ENCODE peak calls at places on chromosome 13, in seven cellular contexts. D is SJSA1; P is uterus; G is right atrium auricular region; L is ovary; C is pancreas; K is CD8-positive, alpha-beta memory T cell. X is an unnamed sample. For H3K4me1, the result is how much of the 10 kb centered on the place peaks cover.

GRCh38 chr13:62432295-62432694 is 1016.6 kb upstream of the PCDH20 start:
- DNase-seq in D (no peak), P (no peak), G (no peak), L (no peak), C (no peak), K (no peak), X (no peak)

GRCh38 chr13:39051157-39051556 is 12.9 kb downstream of the NHLRC3 start:
- DNase-seq in D (peak), P (no peak), G (no peak), L (no peak), C (no peak), K (no peak), X (no peak)

GRCh38 chr13:48626077-48626449 is 27.7 kb upstream of the CYSLTR2 start:
- DNase-seq in D (no peak), P (no peak), G (no peak), L (peak), C (no peak), K (no peak), X (peak)

GRCh38 chr13:74986609-74987008 is 495.4 kb downstream of the TBC1D4 start:
- DNase-seq in D (no peak), P (no peak), G (no peak), L (no peak), C (no peak), K (no peak), X (no peak)

GRCh38 chr13:49995535-49996165 is 1.2 kb upstream of the TRIM13 start:
- DNase-seq in D (no peak), P (no peak), G (no peak), L (no peak), C (no peak), K (no peak), X (no peak)

GRCh38 chr13:28805193-28805819 is 14.8 kb upstream of the MTUS2 start:
- DNase-seq in D (no peak), P (no peak), G (no peak), L (no peak), C (no peak), K (no peak), X (no peak)

GRCh38 chr13:25881946-25882574 is 169.8 kb downstream of the SHISA2 start:
- DNase-seq in D (peak), P (no peak), G (no peak), L (no peak), C (no peak), K (no peak), X (no peak)

GRCh38 chr13:20825476-20825875 is 51.7 kb upstream of the EEF1AKMT1 start:
- DNase-seq in D (peak), P (no peak), G (no peak), L (no peak), C (no peak), K (no peak), X (no peak)

GRCh38 chr13:77565635-77566034 is 30.1 kb downstream of the SCEL start:
- DNase-seq in D (no peak), P (no peak), G (no peak), L (no peak), C (no peak), K (no peak), X (no peak)

GRCh38 chr13:52848455-52849190 is at the start of gene PCDH8:
- DNase-seq in D (no peak), P (no peak), G (no peak), L (no peak), C (peak), K (no peak), X (peak)

GRCh38 chr13:64723735-64724134 is 2506.4 kb downstream of the PCDH9 start:
- DNase-seq in D (peak), P (no peak), G (no peak), L (no peak), C (no peak), K (no peak), X (no peak)

GRCh38 chr13:40597735-40598365 is 68.6 kb downstream of the FOXO1 start:
- DNase-seq in D (no peak), P (no peak), G (no peak), L (no peak), C (no peak), K (no peak), X (peak)

GRCh38 chr13:40599146-40599545 is 67.3 kb downstream of the FOXO1 start:
- DNase-seq in D (no peak), P (no peak), G (no peak), L (no peak), C (no peak), K (no peak), X (no peak)

GRCh38 chr13:40598599-40598998 is 67.8 kb downstream of the FOXO1 start:
- DNase-seq in D (no peak), P (peak), G (no peak), L (no peak), C (no peak), K (no peak), X (peak)

GRCh38 chr13:40599722-40600121 is 66.7 kb downstream of the FOXO1 start:
- DNase-seq in D (no peak), P (no peak), G (no peak), L (no peak), C (no peak), K (no peak), X (no peak)

DNA sequence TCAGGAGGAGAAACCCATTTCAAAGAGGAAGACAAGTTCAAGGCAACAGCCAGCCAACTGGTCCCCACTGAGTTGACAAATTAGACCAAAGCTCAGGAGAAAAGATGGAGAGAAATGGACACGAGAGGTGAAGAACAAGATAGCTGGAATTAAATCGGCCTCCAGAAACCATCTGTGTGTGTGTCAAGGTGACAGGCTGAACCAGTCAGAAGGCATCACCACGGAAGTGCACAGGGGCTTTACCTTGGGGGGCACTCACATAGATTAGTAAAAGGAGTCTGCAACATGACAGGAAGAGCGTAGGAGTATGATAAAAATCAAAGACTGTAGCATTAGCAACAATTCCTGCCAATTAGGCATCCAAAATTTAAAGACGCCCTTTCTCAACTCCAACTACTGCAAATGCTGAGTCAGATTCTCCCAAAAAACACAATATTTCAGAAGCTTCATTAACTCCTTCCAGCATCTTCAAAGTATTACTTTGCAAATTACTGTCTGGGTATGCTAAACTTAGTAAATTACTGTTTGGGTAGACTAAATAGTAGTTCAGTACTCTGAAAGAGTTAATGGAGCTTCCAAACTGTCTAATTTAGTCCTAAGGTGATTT is 66.2 kb downstream of the FOXO1 start:
- DNase-seq in D (no peak), P (no peak), G (no peak), L (no peak), C (no peak), K (no peak), X (no peak)
- H3K4me1 ChIP-seq in D (under half), P (under half), G (under half), L (under half), C (under half), K (half or more), X (under half)

DNA sequence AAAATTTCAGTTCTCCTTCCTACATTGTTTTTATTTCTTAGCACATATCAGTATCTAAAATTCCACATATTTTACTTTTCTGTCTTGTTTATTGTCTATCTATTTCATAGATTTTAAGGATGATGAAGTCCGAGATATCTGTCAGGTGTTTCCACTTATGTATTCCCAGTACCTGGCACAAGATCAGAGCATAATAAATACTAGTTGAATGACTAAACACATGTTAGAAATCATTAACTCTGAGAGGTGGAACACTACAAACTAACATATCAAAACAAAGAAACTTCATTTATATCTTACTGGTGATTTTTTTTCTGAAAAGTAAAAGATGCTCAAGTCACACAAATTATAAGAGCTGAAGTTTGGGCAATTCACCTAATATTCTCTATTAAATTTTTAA is 1208.3 kb downstream of the PCDH9 start:
- DNase-seq in D (no peak), P (no peak), G (no peak), L (no peak), C (no peak), K (no peak), X (no peak)
- H3K4me1 ChIP-seq in D (under half), P (under half), G (under half), L (under half), C (under half), K (under half), X (under half)

DNA sequence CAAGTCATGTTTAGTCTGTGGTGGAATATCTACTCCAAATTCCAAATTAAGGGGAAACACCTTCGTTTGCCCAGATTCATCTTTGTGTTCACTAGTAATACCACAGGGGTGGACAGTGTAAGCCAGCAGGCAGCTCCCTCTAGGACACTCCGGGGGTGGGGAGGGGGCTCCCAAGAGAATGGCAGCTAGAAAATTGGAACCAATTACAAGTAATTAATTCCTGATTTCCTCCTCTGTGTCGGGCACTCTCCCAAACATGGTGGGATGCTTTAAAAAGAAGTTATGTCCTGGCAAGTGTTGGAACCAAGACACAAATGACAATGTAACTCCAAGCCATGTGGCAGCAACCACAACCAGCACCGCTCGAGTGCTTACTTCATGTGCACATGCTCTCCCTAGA is 5.9 kb downstream of the COL4A1 start:
- DNase-seq in D (no peak), P (peak), G (peak), L (no peak), C (no peak), K (no peak), X (no peak)
- H3K4me1 ChIP-seq in D (half or more), P (under half), G (under half), L (under half), C (under half), K (under half), X (under half)

DNA sequence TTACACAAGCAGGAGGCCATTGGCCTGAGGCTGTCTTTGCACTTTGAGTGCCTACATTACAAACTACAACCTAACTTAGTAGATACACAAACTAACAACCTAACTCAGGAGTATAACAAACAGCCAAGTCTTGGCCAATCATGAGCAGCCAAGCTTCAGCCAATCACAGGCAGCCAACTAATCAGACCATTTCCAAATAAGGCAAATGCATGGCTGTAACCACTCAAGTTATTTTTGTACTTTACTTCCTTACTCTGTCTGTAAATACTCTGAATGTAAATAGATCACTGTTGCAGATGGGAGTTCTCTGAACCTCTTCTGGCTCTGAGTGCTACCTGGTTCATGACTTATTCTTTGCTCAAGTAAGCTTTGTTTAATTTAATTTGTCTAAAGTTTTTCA is 748.1 kb upstream of the SGCG start:
- DNase-seq in D (no peak), P (no peak), G (no peak), L (no peak), C (no peak), K (no peak), X (no peak)
- H3K4me1 ChIP-seq in D (under half), P (under half), G (under half), L (under half), C (under half), K (under half), X (under half)

GRCh38 chr13:41008349-41008980 is 10.7 kb downstream of the ELF1 start:
- DNase-seq in D (no peak), P (no peak), G (no peak), L (no peak), C (no peak), K (no peak), X (no peak)

GRCh38 chr13:41007359-41008118 is 11.6 kb downstream of the ELF1 start:
- DNase-seq in D (no peak), P (no peak), G (no peak), L (no peak), C (no peak), K (no peak), X (no peak)

GRCh38 chr13:41006296-41006695 is 12.8 kb downstream of the ELF1 start:
- DNase-seq in D (no peak), P (no peak), G (no peak), L (no peak), C (no peak), K (no peak), X (no peak)

GRCh38 chr13:41005709-41006108 is 13.4 kb downstream of the ELF1 start:
- DNase-seq in D (no peak), P (no peak), G (no peak), L (no peak), C (no peak), K (no peak), X (no peak)

DNA sequence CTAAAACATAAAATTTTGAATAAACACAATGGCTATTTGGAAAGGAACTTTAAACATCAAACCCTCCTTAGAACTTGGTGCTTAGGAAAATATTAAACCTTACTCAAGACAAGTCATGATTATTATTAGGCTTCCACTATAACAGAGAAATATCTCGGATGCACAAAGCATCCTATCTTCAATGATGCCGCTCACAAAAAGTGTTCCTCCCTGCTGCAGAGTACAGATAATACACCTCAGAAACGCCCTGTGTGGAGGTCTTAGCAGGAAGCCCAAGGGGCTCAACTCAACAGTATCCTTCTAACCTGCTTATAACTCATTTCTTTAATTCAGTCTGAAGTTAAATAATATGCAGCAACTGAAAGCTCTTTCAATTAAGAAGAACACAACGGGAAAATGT is 12.2 kb downstream of the ELF1 start:
- DNase-seq in D (no peak), P (no peak), G (no peak), L (no peak), C (no peak), K (no peak), X (no peak)
- H3K4me1 ChIP-seq in D (under half), P (under half), G (under half), L (under half), C (half or more), K (half or more), X (under half)

GRCh38 chr13:97243915-97244820 is 22.0 kb downstream of the MBNL2 start:
- DNase-seq in D (no peak), P (no peak), G (no peak), L (no peak), C (no peak), K (no peak), X (no peak)

GRCh38 chr13:97245011-97245410 is 22.9 kb downstream of the MBNL2 start:
- DNase-seq in D (no peak), P (no peak), G (no peak), L (no peak), C (no peak), K (no peak), X (no peak)

GRCh38 chr13:97248243-97248642 is 26.1 kb downstream of the MBNL2 start:
- DNase-seq in D (no peak), P (no peak), G (no peak), L (no peak), C (no peak), K (no peak), X (no peak)

GRCh38 chr13:97249093-97249787 is 27.1 kb downstream of the MBNL2 start:
- DNase-seq in D (no peak), P (no peak), G (no peak), L (no peak), C (no peak), K (no peak), X (no peak)

DNA sequence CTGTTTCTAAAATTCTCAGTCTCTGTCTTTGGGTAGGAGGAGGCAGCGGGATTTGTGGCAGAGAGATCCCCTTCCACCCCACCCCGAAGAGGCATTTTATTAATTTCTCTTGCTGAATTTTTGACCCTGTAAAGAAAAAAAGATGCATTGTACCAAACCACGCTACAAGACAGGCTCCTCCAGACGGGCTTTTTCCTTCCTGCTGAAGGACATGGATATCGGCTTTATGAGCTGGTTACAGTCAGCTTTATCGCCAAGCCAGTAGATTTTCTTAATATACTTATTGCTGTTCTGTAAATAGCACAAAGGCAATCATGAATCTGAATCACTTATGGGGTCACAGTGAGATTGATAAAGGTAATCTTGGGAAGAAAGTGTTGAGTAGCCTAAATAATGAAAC is 24.5 kb downstream of the MBNL2 start:
- DNase-seq in D (no peak), P (no peak), G (no peak), L (no peak), C (no peak), K (no peak), X (no peak)
- H3K4me1 ChIP-seq in D (under half), P (under half), G (under half), L (under half), C (half or more), K (under half), X (under half)

DNA sequence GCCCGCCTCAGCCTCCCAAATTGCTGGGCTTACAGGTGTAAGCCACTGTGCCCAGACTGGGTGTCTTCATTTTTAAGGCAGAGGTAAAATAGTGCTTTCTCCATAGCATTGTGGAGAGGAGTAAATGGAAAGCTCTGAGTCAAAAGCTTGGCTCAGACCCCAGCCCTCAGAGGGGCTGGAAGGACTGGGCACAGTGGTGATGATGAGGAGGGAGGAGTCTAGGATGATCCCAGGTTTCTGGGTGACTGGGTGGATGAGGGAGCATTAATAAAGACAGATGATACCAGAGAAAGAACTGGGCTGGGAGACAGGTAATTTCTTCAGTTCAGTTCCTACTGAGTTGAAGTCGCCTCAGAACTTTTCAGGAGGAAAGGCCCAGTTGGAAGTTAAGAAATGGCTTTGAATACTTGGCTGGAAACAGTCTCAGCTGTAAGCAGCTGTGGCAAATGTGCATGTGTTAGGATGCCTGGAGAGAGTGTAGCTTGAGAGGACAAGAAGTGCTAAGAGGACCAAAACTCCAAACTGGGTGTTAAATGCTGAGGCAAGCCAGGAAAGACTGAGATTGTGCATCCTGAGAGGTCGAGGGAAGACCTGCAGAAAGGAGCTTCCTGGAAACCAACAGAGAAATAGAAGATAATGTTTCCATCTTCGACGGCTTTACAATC is 37.1 kb upstream of the MEDAG start:
- DNase-seq in D (no peak), P (no peak), G (no peak), L (no peak), C (no peak), K (no peak), X (no peak)
- H3K4me1 ChIP-seq in D (half or more), P (under half), G (under half), L (under half), C (under half), K (under half), X (under half)

DNA sequence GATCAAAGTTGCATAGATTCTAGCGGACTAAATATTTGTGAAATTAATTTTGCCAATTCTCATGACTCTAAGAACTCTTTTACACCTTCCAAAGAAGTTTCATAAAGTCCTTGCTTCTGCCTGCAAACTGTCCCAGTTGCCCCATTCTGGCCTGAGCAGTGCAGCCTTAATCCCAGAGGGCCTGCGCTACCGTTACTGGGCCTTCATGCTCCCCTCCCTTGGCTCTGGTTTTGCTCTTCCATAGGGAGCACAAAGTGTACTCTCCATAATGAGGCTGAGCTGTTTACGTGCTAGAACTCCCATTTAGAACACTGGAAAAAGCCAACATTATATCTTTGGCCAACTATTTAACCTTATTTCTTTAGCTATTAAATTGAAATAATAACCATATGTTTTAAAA is 2.1 kb downstream of the MTIF3 start:
- DNase-seq in D (no peak), P (no peak), G (no peak), L (no peak), C (no peak), K (no peak), X (no peak)
- H3K4me1 ChIP-seq in D (under half), P (under half), G (under half), L (under half), C (under half), K (under half), X (under half)

GRCh38 chr13:54445865-54446264 is 1417.3 kb downstream of the OLFM4 start:
- DNase-seq in D (no peak), P (no peak), G (no peak), L (no peak), C (no peak), K (no peak), X (no peak)

GRCh38 chr13:54449922-54450321 is 1421.3 kb downstream of the OLFM4 start:
- DNase-seq in D (no peak), P (no peak), G (no peak), L (no peak), C (no peak), K (no peak), X (no peak)

DNA sequence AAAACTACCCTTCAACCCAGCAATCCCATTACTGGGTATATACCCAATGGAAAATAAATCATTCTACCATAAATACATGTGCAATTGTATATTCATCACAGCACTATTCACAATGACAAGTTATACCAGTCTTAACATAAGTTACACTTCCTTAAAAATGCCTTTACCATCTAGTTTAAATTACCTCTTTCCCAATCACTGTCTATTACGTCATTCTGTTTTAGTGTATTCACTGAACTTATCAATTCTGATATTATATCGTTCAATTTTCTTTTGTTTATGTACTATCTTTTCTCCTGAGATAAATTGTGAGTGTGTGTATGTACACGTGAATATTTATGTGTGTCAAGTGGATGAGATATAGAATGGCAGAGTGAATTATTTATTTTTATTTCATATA is 1416.8 kb downstream of the OLFM4 start:
- DNase-seq in D (no peak), P (no peak), G (no peak), L (no peak), C (no peak), K (no peak), X (no peak)
- H3K4me1 ChIP-seq in D (under half), P (under half), G (under half), L (under half), C (under half), K (under half), X (under half)